ENCODE peak calls at places on chromosomes 6 and 20, in four cellular contexts. K, U, I and R are unnamed samples.

GRCh38 chr20:36090223-36090622 is 64.3 kb upstream of the EPB41L1 start:
- DNase-seq in I (no peak), K (no peak), U (no peak), R (no peak)

GRCh38 chr6:149493697-149494334 is 9.0 kb upstream of the ZC3H12D start:
- DNase-seq in K (peak), U (no peak), I (no peak), R (no peak)

GRCh38 chr20:10059006-10059405 is 24.2 kb downstream of the ANKEF1 start:
- DNase-seq in U (no peak), I (no peak), K (no peak), R (no peak)

GRCh38 chr20:41233976-41234514 is 83.5 kb downstream of the ZHX3 start:
- DNase-seq in I (no peak), U (no peak), K (no peak), R (no peak)

GRCh38 chr6:32439708-32440214 is at the start of gene HLA-DRA:
- DNase-seq in K (peak), U (peak), I (peak), R (peak)

GRCh38 chr20:44758247-44759101 is 12.8 kb downstream of the KCNK15 start:
- DNase-seq in I (no peak), K (no peak), U (no peak), R (no peak)

GRCh38 chr6:99882151-99882702 is 111.8 kb downstream of the MCHR2 start:
- DNase-seq in K (no peak), U (no peak), I (no peak), R (no peak)

GRCh38 chr20:57222631-57222950 is 43.9 kb downstream of the BMP7 start:
- DNase-seq in I (no peak), U (no peak), K (no peak), R (no peak)

GRCh38 chr6:84027340-84028183 is 6.0 kb upstream of the MRAP2 start:
- DNase-seq in K (no peak), U (no peak), I (no peak), R (peak)

GRCh38 chr6:47138046-47138445 is 95.9 kb upstream of the ADGRF1 start:
- DNase-seq in I (no peak), K (no peak), U (no peak), R (no peak)

GRCh38 chr20:24608926-24609667 is 139.7 kb downstream of the SYNDIG1 start:
- DNase-seq in I (no peak), U (no peak), K (no peak), R (no peak)

GRCh38 chr20:24610341-24611115 is 141.1 kb downstream of the SYNDIG1 start:
- DNase-seq in U (no peak), I (no peak), K (no peak), R (no peak)

GRCh38 chr20:24611360-24612140 is 142.1 kb downstream of the SYNDIG1 start:
- DNase-seq in I (no peak), U (no peak), K (no peak), R (no peak)

GRCh38 chr20:24607402-24607801 is 138.0 kb downstream of the SYNDIG1 start:
- DNase-seq in U (no peak), K (no peak), I (no peak), R (no peak)

DNA sequence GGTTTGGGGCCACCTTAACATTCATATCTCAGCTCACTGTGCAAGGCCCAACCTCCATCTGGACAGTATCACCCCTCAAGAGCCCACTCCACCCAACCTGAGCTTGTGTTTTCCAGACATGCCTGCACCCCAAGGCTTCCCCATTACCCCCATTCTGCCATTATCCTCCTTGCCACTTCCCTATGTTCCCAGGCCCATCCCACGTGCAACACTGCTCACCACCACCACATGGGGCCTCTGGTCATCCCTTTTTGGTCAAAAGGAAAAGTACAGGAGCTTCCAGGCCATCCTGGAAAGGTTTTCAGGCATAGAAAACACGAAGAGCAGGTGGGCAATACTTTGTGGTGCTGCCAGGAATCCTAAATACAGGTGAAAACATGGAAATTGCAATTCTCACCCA is 140.3 kb downstream of the SYNDIG1 start:
- DNase-seq in K (no peak), U (no peak), I (no peak), R (no peak)
- TF ChIP-seq ELF1 in K (no peak), U (no peak), I (no peak), R (no peak)

GRCh38 chr20:63628246-63628975 is 1.5 kb upstream of the GMEB2 start:
- DNase-seq in I (peak), K (peak), U (peak), R (peak)
- TF ChIP-seq ELF1 in I (no peak), K (peak), U (peak), R (peak)

DNA sequence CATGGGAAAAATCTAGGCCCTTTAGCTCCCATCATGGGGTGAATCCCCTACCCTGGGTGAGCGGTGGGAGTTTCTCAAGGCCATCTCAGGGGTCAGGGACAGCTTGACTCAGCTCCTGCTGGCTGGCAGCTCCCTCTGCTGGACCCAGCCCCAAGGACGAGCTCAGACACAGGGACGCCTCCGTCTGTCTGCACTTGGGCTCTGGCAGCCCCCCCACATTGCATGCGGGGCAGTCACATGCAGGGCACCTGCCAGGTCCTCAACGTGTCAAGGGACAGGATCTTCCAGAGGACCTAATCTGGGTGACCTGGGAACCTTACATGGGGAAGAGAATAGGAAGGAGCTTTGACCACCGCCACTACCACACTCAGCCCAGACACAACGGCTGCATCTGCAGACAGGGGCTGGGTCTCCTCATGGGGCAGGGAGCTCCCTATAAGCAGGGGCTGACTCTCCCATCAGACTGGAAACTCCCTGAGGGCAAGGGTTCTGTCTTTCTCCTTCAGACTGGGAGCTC is 173.4 kb downstream of the MRPL14 start:
- DNase-seq in U (peak), K (peak), I (no peak), R (peak)
- TF ChIP-seq ELF1 in U (no peak), K (no peak), I (no peak), R (no peak)

GRCh38 chr6:123223461-123223860 is 227.4 kb downstream of the CLVS2 start:
- DNase-seq in U (no peak), I (no peak), K (no peak), R (no peak)
- TF ChIP-seq ELF1 in U (no peak), I (no peak), K (no peak), R (no peak)

DNA sequence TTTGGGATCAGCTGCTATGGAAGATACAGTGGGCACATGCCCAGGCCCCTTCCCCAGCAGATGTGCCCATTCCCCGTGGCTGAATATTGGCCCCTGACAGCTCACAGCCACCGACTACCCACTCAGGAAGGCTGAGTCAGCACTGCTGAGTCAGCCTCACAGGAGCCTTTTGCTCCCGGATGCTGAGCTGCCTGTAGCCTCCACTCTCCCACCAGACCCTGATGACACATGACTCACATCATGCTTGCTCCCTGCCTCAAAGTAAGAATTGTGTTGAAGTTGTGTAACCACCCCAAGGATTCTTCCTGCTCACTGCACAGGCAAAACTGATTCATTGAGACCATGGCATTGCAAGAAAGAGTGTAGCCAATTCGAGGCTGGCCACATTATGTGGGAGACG is 556.8 kb upstream of the CDH4 start:
- DNase-seq in K (no peak), U (peak), I (no peak), R (no peak)
- TF ChIP-seq ELF1 in K (no peak), U (no peak), I (no peak), R (no peak)